ENCODE peak calls at places on chromosomes 4 and X, in ten cellular contexts. A is coronary artery, W is activated B cell treated with CpG ODN at 0.5 μM for 24 hours, E is GM20000, P is heart left ventricle, C is nephron progenitor cell, X is MM.1S, T is AG04449, F is body of pancreas, Q is epithelial cell of esophagus. K is an unnamed sample.

GRCh38 chrX:111743316-111743715 is 62.3 kb downstream of the ALG13 start:
- DNase-seq in A (no peak), T (no peak), P (no peak), W (no peak), Q (peak), E (no peak), X (no peak), C (no peak), F (no peak), K (no peak)

GRCh38 chrX:73877687-73878086 is 314.7 kb downstream of the CHIC1 start:
- DNase-seq in T (no peak), E (no peak), X (no peak), C (no peak), A (no peak), F (no peak), P (no peak), Q (no peak), W (no peak), K (no peak)

GRCh38 chr4:146334862-146335449 is 120.6 kb downstream of the REELD1 start:
- DNase-seq in E (no peak), T (no peak), Q (no peak), X (no peak), F (no peak), P (no peak), W (no peak), A (no peak), C (no peak), K (no peak)

GRCh38 chrX:57902633-57903032 is 7.6 kb downstream of the ZXDA start:
- DNase-seq in E (no peak), A (no peak), X (no peak), F (no peak), Q (no peak), C (no peak), P (no peak), W (no peak), T (no peak), K (no peak)

GRCh38 chrX:112368371-112368770 is 285.8 kb upstream of the TRPC5 start:
- DNase-seq in C (peak), Q (no peak), X (no peak), W (no peak), T (no peak), P (no peak), E (no peak), F (no peak), A (no peak), K (no peak)

GRCh38 chrX:71989768-71990167 is 79.1 kb downstream of the NHSL2 start:
- DNase-seq in A (no peak), Q (peak), X (no peak), E (no peak), C (no peak), T (peak), P (no peak), F (peak), W (no peak), K (no peak)

GRCh38 chr4:15749001-15749400 is 29.1 kb upstream of the CD38 start:
- DNase-seq in P (no peak), W (no peak), T (no peak), E (no peak), C (no peak), F (no peak), X (no peak), Q (no peak), A (no peak), K (no peak)

GRCh38 chr4:80085081-80085480 is 12.1 kb upstream of the ANTXR2 start:
- DNase-seq in W (no peak), Q (no peak), X (no peak), T (no peak), E (no peak), C (no peak), F (no peak), P (no peak), A (no peak), K (no peak)

GRCh38 chr4:121698119-121698732 is 1.4 kb upstream of the ANXA5 start:
- DNase-seq in C (no peak), A (no peak), E (no peak), P (no peak), T (no peak), Q (no peak), F (no peak), X (no peak), W (no peak), K (no peak)

GRCh38 chr4:108830509-108831244 is 67.8 kb upstream of the ETNPPL start:
- DNase-seq in A (no peak), P (no peak), E (no peak), C (no peak), F (no peak), T (no peak), X (peak), W (no peak), Q (no peak), K (peak)

GRCh38 chrX:141320801-141321200 is 78.5 kb upstream of the SPANXC start:
- DNase-seq in Q (peak), P (no peak), W (no peak), F (no peak), X (no peak), T (no peak), A (no peak), C (no peak), E (no peak), K (no peak)

GRCh38 chr4:141643557-141643956 is 7.2 kb downstream of the IL15 start:
- DNase-seq in T (peak), Q (peak), E (peak), P (no peak), C (no peak), W (no peak), F (no peak), X (no peak), A (no peak), K (no peak)

GRCh38 chr4:184802203-184803015 is 23.4 kb downstream of the ACSL1 start:
- DNase-seq in A (no peak), Q (no peak), W (no peak), T (no peak), F (no peak), X (no peak), C (no peak), E (no peak), P (no peak), K (no peak)

GRCh38 chr4:53459548-53459947 is 82.1 kb downstream of the FIP1L1 start:
- DNase-seq in A (no peak), E (no peak), F (no peak), Q (no peak), W (no peak), P (no peak), C (no peak), X (no peak), T (no peak), K (no peak)

GRCh38 chr4:153603258-153603657 is 80.8 kb upstream of the TLR2 start:
- DNase-seq in Q (no peak), W (no peak), C (no peak), P (no peak), X (no peak), F (no peak), T (no peak), E (no peak), A (no peak), K (peak)

GRCh38 chrX:100070334-100070849 is 339.7 kb downstream of the PCDH19 start:
- DNase-seq in W (no peak), A (no peak), Q (no peak), F (no peak), C (no peak), X (peak), P (no peak), E (no peak), T (no peak), K (no peak)

GRCh38 chr4:176443646-176444409 is 124.1 kb downstream of the SPCS3 start:
- DNase-seq in X (no peak), T (no peak), W (no peak), A (no peak), E (no peak), C (no peak), P (no peak), Q (peak), F (no peak), K (no peak)

GRCh38 chr4:118935819-118936218 is 47.2 kb downstream of the SYNPO2 start:
- DNase-seq in A (no peak), C (no peak), Q (no peak), T (no peak), X (no peak), W (no peak), F (no peak), E (no peak), P (no peak), K (no peak)

GRCh38 chr4:22389240-22389871 is 126.5 kb downstream of the ADGRA3 start:
- DNase-seq in P (no peak), E (peak), W (no peak), Q (peak), A (no peak), T (peak), F (peak), X (peak), C (peak), K (peak)

GRCh38 chr4:165368114-165368513 is 10.7 kb upstream of the CPE start:
- DNase-seq in A (no peak), C (no peak), W (no peak), Q (no peak), F (no peak), E (no peak), X (no peak), T (no peak), P (no peak), K (no peak)

GRCh38 chr4:57053508-57053907 is 56.7 kb downstream of the IGFBP7 start:
- DNase-seq in T (no peak), X (no peak), C (no peak), P (no peak), F (peak), A (no peak), E (no peak), W (no peak), Q (peak), K (no peak)

GRCh38 chrX:63754860-63755579 is 30.0 kb downstream of the ARHGEF9 start:
- DNase-seq in A (peak), P (peak), C (peak), T (peak), F (peak), W (peak), E (peak), Q (peak), X (peak), K (peak)

GRCh38 chrX:1488141-1488540 is 35.4 kb upstream of the ASMTL start:
- DNase-seq in T (no peak), W (no peak), X (no peak), E (no peak), F (no peak), P (peak), Q (no peak), C (no peak), A (peak), K (no peak)

GRCh38 chr4:171519457-171519856 is 293.7 kb upstream of the GALNTL6 start:
- DNase-seq in E (no peak), W (no peak), F (no peak), Q (no peak), C (no peak), A (no peak), T (no peak), P (no peak), X (no peak), K (no peak)

GRCh38 chr4:187019896-187020295 is 296.2 kb upstream of the FAT1 start:
- DNase-seq in A (no peak), C (no peak), E (no peak), Q (no peak), T (no peak), P (no peak), F (no peak), W (no peak), X (no peak), K (no peak)

GRCh38 chr4:187016101-187016500 is 292.4 kb upstream of the FAT1 start:
- DNase-seq in Q (no peak), E (no peak), C (no peak), P (no peak), T (no peak), F (no peak), X (no peak), W (no peak), A (no peak), K (no peak)

GRCh38 chr4:187020681-187021080 is 297.0 kb upstream of the FAT1 start:
- DNase-seq in E (no peak), W (no peak), A (no peak), X (no peak), C (no peak), F (no peak), T (no peak), P (no peak), Q (no peak), K (no peak)

GRCh38 chr4:187017156-187017555 is 293.5 kb upstream of the FAT1 start:
- DNase-seq in E (no peak), X (no peak), C (peak), P (no peak), F (no peak), Q (peak), W (no peak), T (no peak), A (no peak), K (no peak)

DNA sequence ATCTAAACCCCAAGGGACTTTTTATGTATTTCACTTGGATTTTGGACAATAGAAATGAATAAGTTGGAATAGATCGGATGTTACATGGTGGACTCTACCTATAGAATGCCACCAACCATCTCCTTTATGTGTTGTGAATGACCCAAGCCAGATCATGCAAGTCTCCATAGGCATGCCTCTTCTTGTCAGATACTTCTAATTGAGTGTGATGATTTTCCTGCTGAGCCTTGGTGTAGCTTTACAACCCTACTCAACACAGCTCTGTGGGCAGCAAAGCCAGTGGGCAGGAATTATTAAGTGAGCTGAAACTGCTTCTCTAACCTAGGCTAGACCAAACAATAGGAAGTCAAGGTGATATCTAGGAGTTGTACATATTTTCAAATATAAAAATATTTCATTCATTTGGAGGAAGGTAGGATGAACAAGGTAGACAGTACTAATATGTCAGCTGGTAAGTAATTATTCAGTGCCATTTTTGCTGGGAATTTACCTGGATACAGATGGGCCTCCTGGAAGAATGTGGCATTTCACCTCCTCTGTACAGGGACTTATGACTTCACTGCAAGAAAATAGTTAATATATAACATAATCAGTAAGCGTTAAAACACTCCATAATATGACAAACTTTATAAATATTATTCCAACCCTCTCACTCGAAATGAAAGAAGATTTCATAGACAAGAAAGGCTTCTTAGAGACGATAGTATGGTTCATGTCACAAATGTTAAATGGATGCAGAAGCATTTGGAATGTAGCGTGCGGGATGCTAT is 298.0 kb upstream of the FAT1 start:
- DNase-seq in P (no peak), W (no peak), X (no peak), E (no peak), T (no peak), C (no peak), F (no peak), Q (peak), A (no peak), K (no peak)
- TF ChIP-seq CTCF in P (no peak), W (no peak), X (no peak), E (no peak), T (no peak), C (no peak), F (no peak), Q (no peak), A (no peak), K (no peak)

DNA sequence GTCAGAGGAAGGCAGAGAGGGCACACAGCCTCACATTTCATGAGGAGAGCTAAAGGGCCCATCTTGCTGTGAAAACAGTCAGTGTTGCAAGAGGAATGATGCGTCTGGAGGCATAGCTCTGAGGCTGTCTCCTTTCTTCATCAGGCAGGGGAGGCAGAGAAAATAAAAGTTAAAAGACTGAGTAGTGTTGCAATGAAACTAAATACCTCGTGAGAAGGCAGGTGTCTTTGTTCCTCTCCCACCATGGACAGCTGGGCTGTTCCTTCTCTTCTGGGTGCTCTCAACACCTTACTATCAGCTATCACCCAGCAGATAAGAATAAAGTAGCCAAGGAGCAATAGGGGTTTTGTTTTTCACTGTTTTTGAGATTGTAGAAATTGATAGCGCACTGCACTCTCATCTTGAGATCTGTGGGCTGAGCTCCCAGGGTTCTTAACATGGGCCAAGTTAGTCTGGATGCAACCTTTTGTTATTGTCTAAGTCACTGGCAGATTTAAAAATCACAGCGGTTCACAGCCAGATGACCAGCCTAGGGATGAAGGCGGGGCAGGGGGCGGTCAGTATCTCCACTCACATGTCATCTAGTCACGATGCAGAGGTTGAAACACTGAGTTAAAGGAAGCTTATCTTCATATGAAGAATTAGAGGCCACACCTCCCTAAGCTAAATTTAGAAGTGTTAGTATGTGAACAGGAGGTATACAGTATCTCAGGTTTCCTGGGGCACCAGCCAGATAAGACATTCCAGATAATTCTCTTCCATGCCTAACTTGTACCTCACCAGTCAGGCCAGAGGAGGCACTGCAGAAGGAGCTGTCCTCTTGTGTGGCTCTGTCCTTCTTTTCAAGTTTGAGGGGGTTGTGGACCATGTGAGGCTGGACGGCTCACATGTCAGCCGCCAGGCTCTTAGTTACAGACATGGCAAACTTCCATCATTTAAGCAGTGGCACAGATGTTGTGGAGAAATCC is 36.9 kb downstream of the PARM1 start:
- DNase-seq in T (no peak), C (no peak), X (no peak), A (no peak), E (no peak), F (peak), P (no peak), Q (no peak), W (no peak), K (no peak)
- TF ChIP-seq CTCF in T (no peak), C (peak), X (no peak), A (peak), E (no peak), F (peak), P (no peak), Q (no peak), W (no peak), K (no peak)

DNA sequence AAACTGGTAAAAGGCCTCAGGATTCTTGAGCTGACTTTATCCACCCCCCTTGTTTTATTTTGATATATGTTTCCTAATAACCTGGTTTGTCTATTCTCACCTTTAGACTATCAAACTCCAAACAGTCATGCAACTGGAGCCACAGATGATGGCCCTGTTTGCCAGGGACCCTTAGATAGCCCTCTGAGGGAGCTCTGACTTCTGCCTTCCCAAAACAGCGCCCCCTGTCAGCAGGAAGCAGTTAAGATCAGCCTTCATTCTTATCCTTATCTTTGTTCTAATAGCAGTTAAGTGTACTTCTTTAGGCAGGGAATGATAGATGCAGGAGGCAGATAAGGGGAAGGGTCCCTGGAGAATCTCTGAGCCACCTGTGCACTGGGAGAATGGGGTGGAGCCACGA is 27.5 kb upstream of the CXCL13 start:
- DNase-seq in X (no peak), W (no peak), T (no peak), E (no peak), F (no peak), C (no peak), P (no peak), Q (no peak), A (no peak), K (no peak)
- TF ChIP-seq CTCF in X (peak), W (no peak), T (no peak), E (peak), F (no peak), C (no peak), P (no peak), Q (no peak), A (no peak), K (peak)

GRCh38 chr4:82842593-82842992 is 44.0 kb upstream of the SCD5 start:
- DNase-seq in A (no peak), Q (no peak), X (no peak), W (no peak), E (no peak), P (no peak), C (no peak), F (no peak), T (no peak), K (no peak)
- TF ChIP-seq CTCF in A (no peak), Q (peak), X (no peak), W (no peak), E (no peak), P (no peak), C (peak), F (no peak), T (peak), K (no peak)

GRCh38 chr4:47493238-47494123 is 8.4 kb downstream of the ATP10D start:
- DNase-seq in F (no peak), E (peak), W (no peak), Q (no peak), A (no peak), P (no peak), X (no peak), C (no peak), T (no peak), K (no peak)

GRCh38 chr4:47486306-47486705 is 1.2 kb downstream of the ATP10D start:
- DNase-seq in T (no peak), F (no peak), E (no peak), X (no peak), A (no peak), P (no peak), Q (peak), C (no peak), W (no peak), K (no peak)

GRCh38 chr4:47494124-47494430 is 9.0 kb downstream of the ATP10D start:
- DNase-seq in E (no peak), C (no peak), F (no peak), X (no peak), Q (no peak), A (no peak), T (no peak), P (no peak), W (no peak), K (no peak)

GRCh38 chr4:47488706-47489105 is 3.6 kb downstream of the ATP10D start:
- DNase-seq in P (no peak), X (no peak), F (no peak), A (no peak), T (no peak), C (no peak), E (no peak), W (no peak), Q (no peak), K (no peak)

DNA sequence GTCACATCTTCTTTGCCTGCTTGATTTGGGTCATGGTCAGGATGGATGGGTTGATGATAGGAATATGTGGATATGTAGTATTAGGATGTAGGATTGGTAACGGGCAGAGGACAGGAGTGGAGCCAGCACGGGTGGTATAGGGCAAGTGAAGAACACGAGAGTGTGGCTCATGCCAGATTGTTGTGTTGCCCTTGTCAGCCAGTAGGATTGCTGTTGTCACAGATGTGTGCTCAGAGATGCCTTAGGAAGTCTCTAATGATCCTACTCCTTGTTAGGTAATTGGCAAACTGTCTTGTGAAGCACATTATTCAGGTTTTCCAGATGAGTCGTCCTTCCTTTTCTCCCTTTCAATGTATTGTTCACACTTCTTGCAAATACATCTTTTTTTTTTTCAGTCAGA is 5.5 kb downstream of the ATP10D start:
- DNase-seq in A (no peak), F (no peak), Q (peak), P (no peak), X (peak), T (no peak), W (no peak), C (no peak), E (no peak), K (peak)
- TF ChIP-seq CTCF in A (no peak), F (no peak), Q (peak), P (peak), X (peak), T (peak), W (peak), C (peak), E (peak), K (peak)

K was measured in activated CD8-positive, alpha-beta T cell treated with anti-CD3 and anti-CD28 coated beads for 36 hours.